ENCODE peak calls at places on chromosome 22, in six cellular contexts. N is upper lobe of left lung, K is K562, Z is A549, R is GM12878, O is HepG2. A is an unnamed sample.

GRCh38 chr22:20562607-20563463 is 55.4 kb downstream of the MED15 start:
- ATAC-seq in R (no peak), Z (no peak), O (no peak), N (no peak), K (no peak), A (no peak)

GRCh38 chr22:21727768-21728167 is 7.8 kb downstream of the YPEL1 start:
- ATAC-seq in K (no peak), R (no peak), Z (no peak), N (no peak), O (no peak), A (no peak)

GRCh38 chr22:19067696-19068348 is 54.4 kb downstream of the DGCR2 start:
- ATAC-seq in R (no peak), K (no peak), N (no peak), O (no peak), Z (no peak), A (no peak)

GRCh38 chr22:20138868-20139267 is 7.3 kb downstream of the ZDHHC8 start:
- ATAC-seq in N (no peak), Z (no peak), R (no peak), K (no peak), O (no peak), A (no peak)

GRCh38 chr22:47175151-47175760 is 412.8 kb downstream of the TBC1D22A start:
- ATAC-seq in Z (no peak), N (peak), O (no peak), K (no peak), R (no peak), A (peak)

GRCh38 chr22:23652286-23652685 is 20.2 kb upstream of the DRICH1 start:
- ATAC-seq in N (no peak), Z (no peak), R (no peak), O (no peak), K (no peak), A (no peak)

GRCh38 chr22:23089010-23089409 is 18.7 kb downstream of the GNAZ start:
- ATAC-seq in R (no peak), O (no peak), Z (no peak), K (peak), N (no peak), A (no peak)

GRCh38 chr22:44495629-44496028 is 2.4 kb downstream of the RTL6 start:
- ATAC-seq in N (no peak), O (no peak), Z (no peak), K (no peak), R (no peak), A (no peak)

GRCh38 chr22:19360862-19361261 is 69.3 kb upstream of the CLTCL1 start:
- ATAC-seq in O (no peak), N (no peak), R (no peak), Z (no peak), K (no peak), A (no peak)

GRCh38 chr22:23401111-23401909 is 178.8 kb downstream of the IGLL1 start:
- ATAC-seq in O (no peak), Z (no peak), R (no peak), N (no peak), K (peak), A (no peak)

GRCh38 chr22:29798801-29799200 is 31.6 kb downstream of the UQCR10 start:
- ATAC-seq in O (peak), Z (peak), K (peak), R (no peak), N (peak), A (no peak)

GRCh38 chr22:35894937-35895708 is 133.5 kb downstream of the RBFOX2 start:
- ATAC-seq in Z (peak), O (no peak), N (peak), K (no peak), R (no peak), A (peak)

GRCh38 chr22:50577987-50578775 is at the start of gene CPT1B:
- ATAC-seq in O (no peak), K (no peak), N (no peak), R (no peak), Z (no peak), A (no peak)

GRCh38 chr22:24841261-24841660 is 35.2 kb downstream of the SGSM1 start:
- ATAC-seq in K (no peak), O (no peak), R (no peak), Z (no peak), N (no peak), A (no peak)

GRCh38 chr22:29782061-29782845 is 15.1 kb downstream of the UQCR10 start:
- ATAC-seq in Z (peak), O (peak), N (peak), R (peak), K (no peak), A (peak)

GRCh38 chr22:20487715-20488114 is 7.9 kb downstream of the KLHL22 start:
- ATAC-seq in O (peak), N (no peak), Z (no peak), R (no peak), K (peak), A (no peak)

GRCh38 chr22:36387664-36387913 is 178 bp downstream of the MYH9 start:
- ATAC-seq in K (peak), R (peak), O (peak), N (peak), Z (peak), A (no peak)

GRCh38 chr22:50530280-50530856 is 556 bp upstream of the TYMP start:
- ATAC-seq in R (peak), O (peak), Z (peak), K (no peak), N (peak), A (peak)

GRCh38 chr22:35835267-35835997 is 117.8 kb downstream of the APOL5 start:
- ATAC-seq in K (no peak), N (peak), Z (no peak), R (no peak), O (no peak), A (no peak)

GRCh38 chr22:20095521-20095920 is 15.5 kb downstream of the DGCR8 start:
- ATAC-seq in R (no peak), Z (no peak), K (no peak), O (no peak), N (no peak), A (no peak)

GRCh38 chr22:44180706-44181032 is at the start of gene PARVG:
- ATAC-seq in O (no peak), N (no peak), R (peak), Z (peak), K (no peak), A (no peak)

GRCh38 chr22:38167988-38168407 is 13.6 kb downstream of the PLA2G6 start:
- ATAC-seq in R (no peak), K (peak), N (no peak), O (no peak), Z (peak), A (peak)

GRCh38 chr22:50305658-50306566 is 1.5 kb downstream of the PLXNB2 start:
- ATAC-seq in Z (peak), K (no peak), R (peak), O (no peak), N (peak), A (peak)

GRCh38 chr22:20243545-20244249 is 24.4 kb downstream of the RTN4R start:
- ATAC-seq in K (peak), Z (peak), N (peak), R (no peak), O (no peak), A (peak)

GRCh38 chr22:40123387-40123786 is 54.3 kb upstream of the TNRC6B start:
- ATAC-seq in O (no peak), K (peak), Z (no peak), N (peak), R (no peak), A (no peak)

GRCh38 chr22:50259302-50259701 is 2.2 kb downstream of the MAPK12 start:
- ATAC-seq in Z (no peak), O (no peak), N (no peak), R (no peak), K (no peak), A (no peak)

GRCh38 chr22:19375435-19375834 is 56.1 kb downstream of the HIRA start:
- ATAC-seq in Z (no peak), K (no peak), R (no peak), N (no peak), O (no peak), A (no peak)

GRCh38 chr22:36796629-36797175 is 20.1 kb downstream of the PVALB start:
- ATAC-seq in N (no peak), K (no peak), Z (no peak), R (no peak), O (no peak), A (no peak)

GRCh38 chr22:49302150-49302460 is 525.6 kb downstream of the BRD1 start:
- ATAC-seq in O (no peak), R (no peak), K (no peak), N (no peak), Z (no peak), A (no peak)

GRCh38 chr22:37994049-37994448 is 9.7 kb upstream of the SOX10 start:
- ATAC-seq in N (no peak), R (no peak), K (no peak), O (no peak), Z (no peak), A (no peak)

GRCh38 chr22:37187891-37188761 is at the start of gene C1QTNF6:
- ATAC-seq in Z (peak), N (peak), R (no peak), O (peak), K (peak), A (peak)

GRCh38 chr22:35850831-35851230 is 133.2 kb downstream of the APOL5 start:
- ATAC-seq in N (no peak), K (no peak), R (no peak), O (no peak), Z (no peak), A (no peak)

GRCh38 chr22:44133901-44134511 is 46.7 kb upstream of the PARVG start:
- ATAC-seq in O (no peak), K (no peak), N (peak), R (no peak), Z (no peak), A (no peak)

GRCh38 chr22:44363214-44363979 is 50.6 kb upstream of the SHISAL1 start:
- ATAC-seq in Z (peak), K (no peak), N (peak), R (no peak), O (peak), A (peak)

GRCh38 chr22:19865141-19865829 is 10.6 kb upstream of the GNB1L start:
- ATAC-seq in N (no peak), O (no peak), Z (no peak), K (peak), R (no peak), A (no peak)

GRCh38 chr22:26496456-26496855 is 12.8 kb downstream of the SRRD start:
- ATAC-seq in O (no peak), N (no peak), R (no peak), K (no peak), Z (no peak), A (no peak)

GRCh38 chr22:31345331-31346254 is 553 bp downstream of the PATZ1 start:
- ATAC-seq in O (peak), N (peak), K (peak), R (peak), Z (peak), A (peak)
- TF ChIP-seq POLR2A in O (no peak), N (no peak), K (no peak), R (peak), Z (no peak), A (peak)

GRCh38 chr22:41356430-41357028 is 25.2 kb upstream of the TEF start:
- ATAC-seq in K (no peak), Z (peak), R (no peak), O (no peak), N (no peak), A (no peak)

GRCh38 chr22:41355895-41356294 is 25.8 kb upstream of the TEF start:
- ATAC-seq in K (no peak), O (no peak), Z (no peak), N (no peak), R (no peak), A (no peak)

GRCh38 chr22:41359376-41359775 is 22.4 kb upstream of the TEF start:
- ATAC-seq in Z (no peak), R (no peak), N (no peak), O (no peak), K (no peak), A (no peak)

GRCh38 chr22:41358927-41359326 is 22.8 kb upstream of the TEF start:
- ATAC-seq in R (no peak), Z (no peak), N (no peak), K (peak), O (no peak), A (no peak)

DNA sequence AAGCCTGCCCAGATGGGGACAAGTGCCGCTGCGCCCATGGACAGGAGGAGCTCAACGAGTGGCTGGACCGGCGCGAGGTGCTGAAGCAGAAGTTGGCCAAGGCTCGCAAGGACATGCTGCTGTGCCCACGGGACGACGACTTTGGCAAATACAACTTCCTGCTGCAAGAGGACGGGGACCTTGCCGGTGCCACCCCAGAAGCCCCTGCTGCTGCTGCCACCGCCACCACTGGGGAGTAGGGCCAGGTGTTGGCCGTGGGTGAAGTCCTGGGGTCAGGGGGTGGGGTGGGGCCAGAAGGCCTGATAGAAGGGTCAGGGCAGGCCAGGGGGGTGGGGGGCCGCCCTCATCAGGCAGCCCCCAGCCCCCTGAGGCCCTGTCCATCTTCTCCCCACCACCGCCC is 24.6 kb upstream of the TEF start:
- ATAC-seq in R (no peak), N (no peak), Z (no peak), O (no peak), K (no peak), A (no peak)
- H3K27ac ChIP-seq in R (no peak), N (no peak), Z (no peak), O (no peak), K (no peak), A (no peak)

DNA sequence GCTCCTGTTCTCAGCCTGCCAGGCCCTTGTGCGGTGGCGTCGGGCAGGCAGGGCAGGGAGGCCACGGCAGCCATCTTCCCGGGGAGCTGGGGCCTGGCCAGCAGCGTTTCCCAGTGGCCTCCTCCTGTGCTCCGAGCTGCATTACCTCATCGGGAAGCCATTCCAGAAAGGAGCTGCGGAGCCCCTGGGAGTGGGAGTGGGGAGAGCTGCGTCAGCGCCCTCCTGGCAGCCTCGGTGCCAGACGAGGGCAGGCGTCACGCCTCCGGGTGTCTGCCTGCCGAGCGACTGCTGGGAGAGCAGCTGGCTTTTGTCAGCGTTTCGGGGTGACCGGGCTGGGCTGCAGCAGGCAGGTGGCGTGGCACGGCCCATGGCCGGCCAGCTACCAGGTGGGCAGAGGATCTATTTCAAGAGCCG is 30.9 kb upstream of the WNT7B start:
- ATAC-seq in K (no peak), O (no peak), Z (no peak), R (no peak), N (peak), A (peak)
- TF ChIP-seq EP300 in K (no peak), O (no peak), Z (no peak), R (no peak), N (no peak), A (peak)

DNA sequence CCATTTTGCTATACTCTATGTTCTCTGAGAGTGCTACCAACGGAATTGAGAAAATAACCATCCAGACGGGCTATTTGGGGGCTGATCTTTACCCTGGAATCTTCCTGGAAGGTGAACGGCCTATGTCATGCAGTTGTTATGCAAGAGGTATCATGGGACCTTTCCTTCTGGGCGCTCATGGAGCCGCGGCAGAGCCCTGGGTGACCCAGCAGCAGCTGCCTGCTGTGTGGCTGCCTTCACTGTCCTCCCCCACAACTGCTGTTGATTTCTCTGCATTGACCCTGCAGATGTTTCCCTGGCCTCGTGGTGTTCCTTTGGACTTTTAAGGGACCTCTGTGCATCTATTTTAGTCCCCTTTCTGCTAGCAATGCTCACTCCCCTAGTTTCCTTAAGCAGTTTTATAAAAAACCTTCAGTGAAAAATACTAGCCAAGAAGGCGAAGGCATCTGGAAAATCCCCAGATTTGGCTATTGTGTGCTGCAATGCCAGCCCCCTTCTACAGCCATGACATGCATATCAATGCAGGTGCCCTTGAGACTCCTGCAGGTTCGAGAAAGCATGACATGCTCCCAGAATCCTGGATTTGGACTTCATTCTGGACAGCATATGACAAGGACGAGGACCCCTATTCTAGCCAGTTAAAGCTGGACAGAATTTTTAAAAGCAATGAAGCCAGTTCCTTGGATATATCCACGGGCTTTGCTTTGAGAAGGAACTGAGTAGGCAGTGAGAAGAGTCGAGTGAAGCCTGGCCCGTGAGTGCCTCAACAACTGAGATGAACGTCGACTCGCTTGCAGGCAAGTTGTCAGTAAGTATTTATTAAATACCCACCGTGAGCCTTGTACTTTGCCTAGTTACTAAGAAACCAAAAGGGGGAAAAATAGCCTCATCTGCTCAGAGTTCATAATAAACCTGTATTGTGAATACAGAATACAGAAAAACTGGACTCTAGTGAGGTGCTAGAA is at the start of gene SLC25A18:
- ATAC-seq in Z (peak), N (peak), O (peak), R (no peak), K (peak), A (peak)
- TF ChIP-seq POLR2A in Z (no peak), N (no peak), O (no peak), R (no peak), K (no peak), A (no peak)

DNA sequence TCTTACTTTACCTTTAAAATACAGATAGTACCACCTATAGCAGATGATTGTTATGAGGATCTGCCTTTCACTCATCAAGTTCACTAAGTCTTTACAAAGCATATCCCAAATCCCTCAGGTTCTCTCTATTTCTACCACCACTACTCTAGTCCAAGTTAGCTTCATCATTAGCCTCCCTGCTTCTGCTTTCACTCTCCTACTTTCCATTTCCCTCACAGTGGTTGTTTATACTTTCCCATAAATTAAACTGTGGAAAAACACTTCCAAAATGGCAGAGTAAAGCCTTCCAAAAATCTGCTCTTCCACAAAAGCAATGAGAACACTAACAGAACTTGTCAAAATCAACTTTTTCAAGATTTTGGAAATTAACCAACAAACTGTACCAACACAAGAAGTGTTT is 71.9 kb downstream of the TTC28 start:
- ATAC-seq in N (no peak), Z (no peak), R (no peak), K (no peak), O (no peak), A (no peak)
- H3K27ac ChIP-seq in N (no peak), Z (no peak), R (no peak), K (no peak), O (no peak), A (peak)

DNA sequence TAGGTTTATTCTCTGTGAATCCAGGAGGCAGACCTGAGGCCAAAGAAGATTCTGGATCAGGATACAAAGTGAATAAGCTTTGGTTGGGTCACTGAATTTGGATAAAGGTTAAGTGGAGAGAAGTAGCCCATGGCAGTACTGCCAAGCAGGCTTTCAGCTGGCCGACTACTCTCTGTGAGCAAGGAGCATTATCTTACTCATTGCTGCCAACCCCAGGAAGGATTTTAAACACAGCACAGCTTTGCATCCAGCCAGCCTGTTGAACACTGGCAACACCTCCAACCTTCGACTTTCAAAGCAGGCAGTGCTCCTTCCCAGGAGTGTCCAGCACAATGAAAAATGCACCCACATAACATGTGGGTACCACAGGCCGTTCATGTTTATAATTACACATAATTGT is 363.7 kb upstream of the SYN3 start:
- ATAC-seq in K (no peak), O (no peak), Z (no peak), N (no peak), R (no peak), A (no peak)
- TF ChIP-seq EP300 in K (no peak), O (no peak), Z (no peak), N (no peak), R (no peak), A (no peak)

GRCh38 chr22:43014062-43014875 is 680 bp downstream of the PACSIN2 start:
- ATAC-seq in O (peak), Z (peak), R (peak), K (peak), N (peak), A (peak)
- TF ChIP-seq POLR2A in O (no peak), Z (no peak), R (peak), K (no peak), N (no peak), A (no peak)

A was measured in gastroesophageal sphincter.